ENCODE peak calls at places on chromosome 11, in six cellular contexts. P is fibroblast of lung; A is upper lobe of right lung; J is CD8-positive, alpha-beta T cell; U is H9; W is psoas muscle. D is an unnamed sample. For H3K4me1, the result is how much of the 10 kb centered on the place peaks cover.

GRCh38 chr11:48043111-48043997 is 63.0 kb downstream of the PTPRJ start:
- DNase-seq in P (no peak), W (no peak), J (no peak), A (no peak), U (no peak), D (no peak)

GRCh38 chr11:43736502-43737193 is 56.1 kb downstream of the HSD17B12 start:
- DNase-seq in P (peak), J (no peak), U (no peak), A (no peak), W (no peak), D (no peak)

GRCh38 chr11:76087749-76088148 is 118.6 kb downstream of the WNT11 start:
- DNase-seq in W (no peak), P (no peak), A (no peak), U (no peak), J (no peak), D (no peak)

GRCh38 chr11:76752321-76753175 is 30.6 kb upstream of the TSKU start:
- DNase-seq in W (peak), P (peak), U (no peak), A (peak), J (no peak), D (no peak)

GRCh38 chr11:17073370-17074027 is 4.0 kb downstream of the RPS13 start:
- DNase-seq in P (no peak), U (no peak), W (no peak), J (no peak), A (no peak), D (no peak)

GRCh38 chr11:125621995-125622394 is 3.0 kb upstream of the CHEK1 start:
- DNase-seq in U (no peak), W (no peak), A (no peak), J (no peak), P (peak), D (no peak)

GRCh38 chr11:110029714-110030113 is 63.5 kb upstream of the ZC3H12C start:
- DNase-seq in W (no peak), A (no peak), U (no peak), P (no peak), J (no peak), D (no peak)

GRCh38 chr11:93279911-93280347 is 50.6 kb upstream of the DEUP1 start:
- DNase-seq in J (no peak), P (no peak), U (no peak), W (no peak), A (no peak), D (no peak)

GRCh38 chr11:71255323-71255722 is 2.9 kb upstream of the SHANK2 start:
- DNase-seq in W (no peak), U (no peak), A (peak), P (no peak), J (no peak), D (no peak)

GRCh38 chr11:16783321-16783801 is 44.9 kb downstream of the C11orf58 start:
- DNase-seq in W (no peak), A (peak), J (no peak), P (no peak), U (no peak), D (no peak)

GRCh38 chr11:134252539-134253188 is 488 bp downstream of the THYN1 start:
- DNase-seq in P (no peak), W (no peak), J (peak), U (peak), A (no peak), D (no peak)

GRCh38 chr11:727859-728748 is 19.2 kb upstream of the TALDO1 start:
- DNase-seq in J (peak), W (peak), P (peak), U (peak), A (peak), D (peak)

GRCh38 chr11:21398195-21398594 is 728.8 kb downstream of the NELL1 start:
- DNase-seq in J (no peak), A (no peak), P (no peak), W (no peak), U (no peak), D (no peak)

GRCh38 chr11:103091441-103091809 is 535 bp downstream of the DCUN1D5 start:
- DNase-seq in J (peak), P (peak), W (peak), U (peak), A (peak), D (peak)

GRCh38 chr11:111836766-111837165 is 34.6 kb downstream of the ALG9 start:
- DNase-seq in U (no peak), W (no peak), A (no peak), P (peak), J (no peak), D (no peak)

GRCh38 chr11:6623391-6624363 is 4.5 kb upstream of the TPP1 start:
- DNase-seq in U (no peak), P (no peak), J (no peak), W (no peak), A (no peak), D (no peak)

GRCh38 chr11:73215191-73216134 is 2.6 kb upstream of the P2RY2 start:
- DNase-seq in A (peak), U (no peak), P (no peak), J (no peak), W (no peak), D (no peak)

GRCh38 chr11:112785717-112786116 is 175.5 kb upstream of the NCAM1 start:
- DNase-seq in U (no peak), W (no peak), A (no peak), J (no peak), P (peak), D (no peak)

GRCh38 chr11:37411289-37411688 is 813.3 kb upstream of the RAG2 start:
- DNase-seq in J (no peak), W (no peak), P (no peak), A (no peak), U (no peak), D (no peak)

GRCh38 chr11:48129697-48130395 is 86.8 kb upstream of the OR4B1 start:
- DNase-seq in W (no peak), J (no peak), A (no peak), U (no peak), P (no peak), D (no peak)

GRCh38 chr11:26827567-26828037 is 105.7 kb upstream of the SLC5A12 start:
- DNase-seq in U (no peak), W (no peak), J (no peak), P (peak), A (no peak), D (no peak)

GRCh38 chr11:42521994-42522393 is 789.8 kb upstream of the API5 start:
- DNase-seq in P (no peak), U (no peak), A (no peak), W (no peak), J (no peak), D (no peak)

GRCh38 chr11:46330154-46330886 is 16.9 kb upstream of the DGKZ start:
- DNase-seq in U (no peak), P (no peak), A (no peak), W (no peak), J (no peak), D (no peak)

GRCh38 chr11:66188580-66188979 is 79.9 kb upstream of the RAB1B start:
- DNase-seq in J (no peak), P (peak), W (no peak), A (no peak), U (no peak), D (no peak)

GRCh38 chr11:58024601-58025091 is 965 bp downstream of the OR9Q1 start:
- DNase-seq in J (no peak), U (no peak), A (peak), W (peak), P (peak), D (peak)

DNA sequence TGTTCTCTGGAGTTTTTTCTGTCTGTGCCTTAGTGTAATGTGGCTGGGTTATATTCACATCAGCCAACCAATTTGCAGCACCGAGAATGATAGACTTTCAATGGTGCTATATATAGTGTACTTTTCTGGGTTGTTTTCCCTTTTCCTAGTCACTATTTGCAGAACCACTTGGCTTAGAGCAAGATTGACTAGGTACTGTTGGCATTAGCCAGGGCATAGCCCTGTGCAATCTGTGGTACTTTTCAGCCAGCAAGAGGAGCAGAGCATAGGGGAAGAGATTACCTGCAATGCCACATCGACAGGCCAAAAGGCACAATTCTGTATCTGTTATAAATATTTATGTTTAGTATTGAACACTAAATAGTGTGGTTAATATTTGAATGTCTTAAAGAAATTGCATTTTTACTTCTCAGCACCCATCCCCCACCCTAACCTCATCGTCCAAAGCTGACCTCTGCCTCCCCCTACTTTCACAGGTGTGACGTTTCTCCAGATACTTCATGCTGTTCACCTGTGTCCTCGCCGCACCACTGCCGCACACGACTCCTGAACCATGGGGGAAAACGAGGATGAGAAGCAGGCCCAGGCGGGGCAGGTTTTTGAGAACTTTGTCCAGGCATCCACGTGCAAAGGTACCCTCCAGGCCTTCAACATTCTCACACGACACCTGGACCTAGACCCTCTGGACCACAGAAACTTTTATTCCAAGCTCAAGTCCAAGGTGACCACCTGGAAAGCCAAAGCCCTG is 51.4 kb downstream of the MICAL2 start:
- DNase-seq in U (no peak), A (peak), J (no peak), P (no peak), W (no peak), D (no peak)
- H3K4me1 ChIP-seq in U (under half), A (half or more), J (under half), P (half or more), W (under half), D (under half)

DNA sequence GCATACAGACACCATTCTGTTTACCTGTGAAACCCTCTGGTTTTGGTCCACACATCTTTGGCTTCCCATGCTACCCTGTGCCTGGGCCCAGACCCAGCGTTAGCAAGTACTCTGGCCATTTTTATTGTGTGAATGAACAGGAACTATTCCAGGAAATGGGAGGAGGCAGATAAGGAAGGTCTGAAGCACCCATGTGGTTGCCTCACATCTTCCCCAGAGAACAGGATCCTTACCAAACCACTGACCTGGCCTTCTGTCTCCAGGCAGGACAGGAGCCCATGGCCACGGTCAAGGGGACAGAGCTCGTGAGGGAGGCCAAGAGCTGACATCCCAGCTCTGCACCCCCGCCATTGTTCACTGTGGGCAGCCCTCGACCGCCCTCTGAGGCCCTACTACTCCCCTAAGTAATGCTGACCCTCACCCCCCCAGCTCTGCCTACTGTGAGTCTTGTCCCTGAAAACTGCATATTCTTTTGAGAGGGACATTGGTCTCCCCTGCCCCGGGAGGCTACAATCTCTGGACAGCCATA is 97.7 kb upstream of the TP53I11 start:
- DNase-seq in P (no peak), W (no peak), A (no peak), U (no peak), J (no peak), D (no peak)
- H3K27ac ChIP-seq in P (no peak), W (peak), A (no peak), U (no peak), J (no peak), D (no peak)

GRCh38 chr11:86934263-86934932 is 20.8 kb downstream of the FZD4 start:
- DNase-seq in J (no peak), W (no peak), U (no peak), A (no peak), P (no peak), D (no peak)
- H3K4me1 ChIP-seq in J (under half), W (under half), U (under half), A (under half), P (under half), D (under half)

GRCh38 chr11:132734217-132734616 is 798.1 kb downstream of the OPCML start:
- DNase-seq in P (no peak), A (no peak), U (no peak), J (no peak), W (no peak), D (no peak)
- H3K27ac ChIP-seq in P (no peak), A (no peak), U (no peak), J (no peak), W (no peak), D (no peak)

GRCh38 chr11:14417975-14418374 is 59.0 kb upstream of the RRAS2 start:
- DNase-seq in J (no peak), A (no peak), P (peak), W (no peak), U (no peak), D (no peak)

GRCh38 chr11:14422814-14423182 is 63.8 kb upstream of the RRAS2 start:
- DNase-seq in J (no peak), U (no peak), P (no peak), A (no peak), W (no peak), D (no peak)

GRCh38 chr11:14418801-14419417 is 59.9 kb upstream of the RRAS2 start:
- DNase-seq in U (peak), A (no peak), W (no peak), P (no peak), J (no peak), D (no peak)

GRCh38 chr11:14422052-14422813 is 63.2 kb upstream of the RRAS2 start:
- DNase-seq in U (peak), A (peak), W (peak), P (peak), J (no peak), D (peak)

DNA sequence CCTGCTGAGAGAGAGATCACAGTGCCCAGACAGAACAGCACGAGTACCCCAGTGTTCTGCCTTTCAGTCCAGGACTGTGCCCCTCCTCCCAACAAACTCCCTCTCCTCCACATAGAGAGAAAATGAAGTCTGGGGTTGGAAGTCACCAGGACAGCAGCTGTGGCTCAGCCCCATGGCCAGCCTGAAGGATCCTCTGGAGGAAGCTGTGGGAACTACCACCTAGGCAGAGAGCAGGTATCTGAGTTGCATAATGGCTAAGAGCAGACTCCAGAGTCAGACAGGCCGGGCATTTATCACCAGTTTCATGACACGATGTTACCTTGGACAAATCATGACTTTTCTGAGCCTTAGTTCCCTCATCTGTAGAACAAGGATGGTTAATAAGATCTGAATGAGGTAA is 61.2 kb upstream of the RRAS2 start:
- DNase-seq in W (no peak), U (peak), P (no peak), A (no peak), J (no peak), D (no peak)
- H3K4me1 ChIP-seq in W (under half), U (under half), P (under half), A (under half), J (under half), D (under half)

GRCh38 chr11:117171648-117172051 is 6.9 kb upstream of the SIDT2 start:
- DNase-seq in W (no peak), P (peak), J (no peak), U (no peak), A (no peak), D (no peak)
- H3K27ac ChIP-seq in W (peak), P (no peak), J (no peak), U (no peak), A (no peak), D (no peak)